ENCODE peak calls at places on chromosome X, in eight cellular contexts. D is tibial artery, S is IMR-90, M is sigmoid colon, O is gastrocnemius medialis, Q is ascending aorta, C is DND-41, R is Caco-2. H is an unnamed sample. For H3K9me3, the result is how much of the 10 kb centered on the place peaks cover.

GRCh38 chrX:11944486-11944885 is 186.4 kb downstream of the MSL3 start:
- DNase-seq in R (peak), D (no peak), O (no peak), Q (no peak), S (peak), M (no peak), C (no peak), H (no peak)

GRCh38 chrX:154317391-154318000 is 21.9 kb downstream of the TKTL1 start:
- DNase-seq in S (peak), O (no peak), M (no peak), D (no peak), R (no peak), Q (no peak), C (peak), H (no peak)

GRCh38 chrX:154029439-154029838 is 9.7 kb upstream of the IRAK1 start:
- DNase-seq in S (no peak), O (no peak), M (no peak), D (no peak), C (no peak), Q (no peak), R (no peak), H (no peak)

GRCh38 chrX:118627084-118627758 is 100.2 kb upstream of the IL13RA1 start:
- DNase-seq in C (no peak), O (no peak), Q (no peak), M (no peak), S (no peak), R (no peak), D (no peak), H (peak)

GRCh38 chrX:150041208-150041607 is 102.9 kb upstream of the EOLA2 start:
- DNase-seq in Q (no peak), R (no peak), D (no peak), O (no peak), C (no peak), M (no peak), S (no peak), H (no peak)

GRCh38 chrX:30777575-30777974 is 111.5 kb downstream of the TAB3 start:
- DNase-seq in R (no peak), C (no peak), M (no peak), O (no peak), Q (no peak), S (no peak), D (no peak), H (no peak)

GRCh38 chrX:96081891-96082290 is 602.8 kb upstream of the DIAPH2 start:
- DNase-seq in Q (no peak), S (no peak), M (no peak), C (no peak), D (no peak), R (no peak), O (no peak), H (no peak)

GRCh38 chrX:101595739-101596419 is 21.9 kb downstream of the ARMCX6 start:
- DNase-seq in O (no peak), Q (no peak), R (no peak), C (peak), M (no peak), S (peak), D (no peak), H (peak)

GRCh38 chrX:103556941-103557340 is 28.4 kb upstream of the TCEAL4 start:
- DNase-seq in O (no peak), C (no peak), D (no peak), Q (no peak), S (no peak), M (no peak), R (no peak), H (peak)

GRCh38 chrX:26597981-26598380 is 382.0 kb downstream of the MAGEB5 start:
- DNase-seq in D (no peak), O (no peak), M (no peak), R (no peak), Q (no peak), C (no peak), S (peak), H (no peak)

GRCh38 chrX:152735860-152736511 is 2.4 kb downstream of the MAGEA12 start:
- DNase-seq in O (no peak), Q (no peak), M (no peak), D (no peak), S (no peak), C (no peak), R (no peak), H (peak)

GRCh38 chrX:79270401-79270800 is 96.7 kb downstream of the ITM2A start:
- DNase-seq in M (no peak), S (no peak), Q (no peak), O (no peak), C (peak), D (peak), R (no peak), H (peak)

DNA sequence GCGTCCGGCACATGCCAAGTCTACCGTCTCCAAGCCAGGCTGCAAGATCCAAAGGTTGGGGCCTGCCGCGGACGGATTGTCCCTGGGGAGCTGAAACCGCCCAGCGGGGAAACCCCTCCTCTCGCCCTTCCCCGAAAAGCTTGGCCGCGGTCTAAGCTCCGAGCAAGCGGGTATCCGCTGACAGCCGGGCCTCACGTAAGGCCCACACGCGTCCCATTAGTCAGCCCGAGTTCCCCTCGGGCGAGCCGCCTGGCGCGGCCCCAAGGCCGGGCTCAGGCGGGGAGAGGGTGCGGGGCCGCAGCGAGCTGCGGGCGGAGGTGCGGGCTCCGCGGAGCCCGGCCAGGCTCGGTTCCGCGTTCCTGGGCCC is 6.9 kb upstream of the BCOR start:
- DNase-seq in S (peak), C (no peak), Q (no peak), D (peak), O (peak), M (peak), R (no peak), H (peak)
- H3K9me3 ChIP-seq in S (under half), C (under half), Q (under half), D (under half), O (under half), M (under half), R (under half), H (under half)

GRCh38 chrX:39613508-39613921 is 484.2 kb downstream of the BCOR start:
- DNase-seq in M (no peak), S (no peak), Q (no peak), O (peak), C (peak), R (no peak), D (no peak), H (no peak)
- H3K4me3 ChIP-seq in M (peak), S (no peak), Q (peak), O (peak), C (no peak), R (peak), D (peak), H (peak)

DNA sequence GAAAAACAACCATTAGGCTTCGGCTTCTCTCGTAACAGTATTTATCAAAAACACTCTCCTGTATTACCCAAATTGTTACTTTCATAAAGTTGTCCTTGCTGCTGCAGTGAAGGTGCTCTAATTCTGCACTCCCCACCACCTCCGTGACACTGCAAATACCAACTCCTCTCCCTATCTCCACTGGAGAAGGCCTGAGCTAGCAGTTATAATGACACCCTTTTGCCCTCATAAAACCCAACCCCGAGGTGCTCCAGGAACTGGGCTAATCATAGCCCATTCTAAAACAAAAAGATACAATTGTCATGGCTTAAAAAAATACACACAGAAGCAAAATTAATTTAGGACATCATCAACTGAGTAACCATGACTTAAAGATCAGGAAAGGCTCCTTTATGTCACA is 59.2 kb downstream of the MAP7D2 start:
- DNase-seq in C (no peak), R (no peak), M (no peak), Q (no peak), D (no peak), O (no peak), S (no peak), H (no peak)
- H3K9me3 ChIP-seq in C (under half), R (under half), M (under half), Q (under half), D (under half), O (under half), S (under half), H (under half)

GRCh38 chrX:2159393-2159792 is 341.4 kb downstream of the DHRSX start:
- DNase-seq in S (no peak), C (no peak), M (no peak), R (no peak), Q (no peak), O (peak), D (no peak), H (no peak)
- H3K4me3 ChIP-seq in S (no peak), C (no peak), M (no peak), R (no peak), Q (no peak), O (no peak), D (no peak), H (no peak)

H was measured in MM.1S.